ENCODE peak calls at places on chromosomes 1 and 21, in six cellular contexts. C, B, P, W, Y and E are unnamed samples.

GRCh38 chr1:90357980-90358379 is 359.1 kb downstream of the BARHL2 start:
- DNase-seq in C (no peak), P (no peak), B (no peak), W (no peak), Y (no peak), E (no peak)

GRCh38 chr1:230169454-230170152 is 102.6 kb downstream of the GALNT2 start:
- DNase-seq in Y (no peak), B (no peak), P (no peak), W (no peak), C (no peak), E (no peak)

GRCh38 chr1:109239580-109240068 is 9.7 kb upstream of the CELSR2 start:
- DNase-seq in C (no peak), B (no peak), P (peak; percentile 72), W (no peak), Y (no peak), E (no peak)

GRCh38 chr1:183093066-183093668 is 69.9 kb downstream of the LAMC1 start:
- DNase-seq in B (no peak), W (no peak), C (no peak), Y (no peak), P (no peak), E (no peak)

GRCh38 chr1:113453771-113454083 is 63.4 kb downstream of the MAGI3 start:
- DNase-seq in B (no peak), P (no peak), W (no peak), Y (no peak), C (no peak), E (no peak)

GRCh38 chr1:104467590-104467989 is 717.9 kb downstream of the AMY1C start:
- DNase-seq in B (no peak), P (no peak), Y (no peak), C (no peak), W (no peak), E (no peak)

GRCh38 chr21:43930074-43930847 is 65.2 kb downstream of the AGPAT3 start:
- DNase-seq in Y (no peak), C (no peak), P (no peak), W (no peak), B (no peak), E (no peak)

GRCh38 chr1:240349695-240350094 is 258.0 kb downstream of the FMN2 start:
- DNase-seq in B (no peak), Y (no peak), W (no peak), P (no peak), C (no peak), E (no peak)

GRCh38 chr21:35438643-35439404 is 389.7 kb upstream of the RUNX1 start:
- DNase-seq in P (no peak), W (no peak), B (no peak), C (peak; percentile 35), Y (no peak), E (no peak)

GRCh38 chr21:42627527-42628289 is 25.7 kb upstream of the PDE9A start:
- DNase-seq in C (no peak), W (peak; percentile 84), P (peak; percentile 33), Y (no peak), B (no peak), E (peak; percentile 24)

GRCh38 chr1:110069302-110070281 is 880 bp downstream of the ALX3 start:
- DNase-seq in Y (no peak), B (no peak), W (no peak), C (no peak), P (peak; percentile 74), E (no peak)

GRCh38 chr1:6580588-6581270 is 935 bp downstream of the ZBTB48 start:
- DNase-seq in W (no peak), B (peak; percentile 66), P (peak; percentile 83), C (no peak), Y (no peak), E (peak; percentile 61)

GRCh38 chr1:89607888-89608626 is 24.9 kb upstream of the LRRC8C start:
- DNase-seq in W (no peak), P (no peak), Y (no peak), B (peak; percentile 70), C (no peak), E (peak; percentile 30)

GRCh38 chr1:232499151-232499550 is 130.8 kb downstream of the SIPA1L2 start:
- DNase-seq in B (no peak), C (no peak), W (no peak), Y (no peak), P (no peak), E (no peak)

GRCh38 chr1:66207484-66207883 is 326.5 kb upstream of the SGIP1 start:
- DNase-seq in B (no peak), C (no peak), Y (no peak), P (no peak), W (no peak), E (no peak)

GRCh38 chr1:60108223-60108622 is 34.7 kb upstream of the C1orf87 start:
- DNase-seq in C (no peak), Y (no peak), W (no peak), P (no peak), B (no peak), E (no peak)

GRCh38 chr1:205396972-205397616 is 24.8 kb downstream of the LEMD1 start:
- DNase-seq in C (peak; percentile 19), W (no peak), B (peak; percentile 35), Y (no peak), P (no peak), E (peak; percentile 49)

GRCh38 chr21:36591326-36591970 is 107.5 kb upstream of the SIM2 start:
- DNase-seq in B (no peak), W (no peak), P (no peak), C (no peak), Y (no peak), E (no peak)

GRCh38 chr1:78303620-78304019 is 187.2 kb upstream of the PTGFR start:
- DNase-seq in P (no peak), B (peak; percentile 68), Y (no peak), W (no peak), C (peak; percentile 17), E (no peak)

GRCh38 chr1:100979652-100980051 is 45.9 kb downstream of the DPH5 start:
- DNase-seq in W (no peak), Y (no peak), B (no peak), P (no peak), C (no peak), E (no peak)
- TF ChIP-seq POLR2A in W (no peak), Y (no peak), B (no peak), P (no peak), C (no peak), E (no peak)

DNA sequence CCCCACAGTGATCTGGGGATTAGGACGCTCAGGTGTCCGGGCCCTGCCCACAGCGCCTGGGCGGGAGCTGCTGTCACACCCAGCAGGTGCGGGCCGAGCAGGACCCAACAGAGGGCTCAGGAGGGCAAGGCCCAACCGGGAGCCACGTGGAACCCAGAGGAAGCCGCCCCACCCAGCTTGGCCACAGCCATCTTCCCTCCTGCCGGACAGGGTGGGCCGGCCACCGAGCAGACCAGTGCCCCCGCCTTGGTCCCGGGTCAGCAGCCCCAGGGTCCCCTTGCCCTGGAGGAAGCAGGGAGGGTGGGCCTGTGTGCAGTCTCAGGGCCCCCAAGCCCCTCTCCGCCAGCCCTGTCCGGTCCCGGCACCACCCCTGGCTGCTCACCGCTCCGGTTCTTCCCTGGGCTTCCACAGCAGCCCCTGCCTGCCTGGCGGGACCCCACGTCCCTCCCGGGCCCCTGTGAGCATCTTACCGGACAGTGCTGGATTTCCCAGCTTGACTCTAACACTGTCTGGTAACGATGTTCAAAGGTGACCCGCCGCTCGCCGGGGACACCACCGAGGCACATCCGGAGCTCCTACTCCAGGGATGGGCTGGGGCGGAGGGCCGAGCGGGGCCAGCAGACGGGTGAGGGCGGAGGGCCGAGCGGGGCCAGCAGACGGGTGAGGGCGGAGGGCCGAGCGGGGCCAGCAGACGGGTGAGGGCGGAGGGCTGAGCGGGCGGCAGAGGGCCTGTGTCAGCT is 6.1 kb upstream of the TTLL10 start:
- DNase-seq in W (peak; percentile 51), Y (no peak), B (no peak), C (peak; percentile 87), P (peak; percentile 68), E (peak; percentile 83)
- H3K27me3 ChIP-seq in W (peaks cover 84% of the 10 kb centered on the region), Y (no peaks in the 10 kb centered on the region), B (peaks cover 54% of the 10 kb centered on the region), C (peaks cover 34% of the 10 kb centered on the region), P (peaks cover 19% of the 10 kb centered on the region), E (no peaks in the 10 kb centered on the region)

GRCh38 chr1:26786437-26787380 is 1.0 kb upstream of the PIGV start:
- DNase-seq in P (peak; percentile 87), Y (peak; percentile 80), C (peak; percentile 62), W (peak; percentile 79), B (peak; percentile 72), E (no peak)

GRCh38 chr1:26788836-26789611 is 1.3 kb downstream of the PIGV start:
- DNase-seq in P (peak; percentile 95), Y (peak; percentile 87), B (peak; percentile 87), W (peak; percentile 87), C (peak; percentile 91), E (peak; percentile 94)

GRCh38 chr1:26788515-26788785 is 700 bp downstream of the PIGV start:
- DNase-seq in C (no peak), Y (no peak), B (no peak), W (no peak), P (no peak), E (no peak)

GRCh38 chr1:26787381-26787705 is 407 bp upstream of the PIGV start:
- DNase-seq in C (peak; percentile 61), W (no peak), B (no peak), P (no peak), Y (no peak), E (no peak)

DNA sequence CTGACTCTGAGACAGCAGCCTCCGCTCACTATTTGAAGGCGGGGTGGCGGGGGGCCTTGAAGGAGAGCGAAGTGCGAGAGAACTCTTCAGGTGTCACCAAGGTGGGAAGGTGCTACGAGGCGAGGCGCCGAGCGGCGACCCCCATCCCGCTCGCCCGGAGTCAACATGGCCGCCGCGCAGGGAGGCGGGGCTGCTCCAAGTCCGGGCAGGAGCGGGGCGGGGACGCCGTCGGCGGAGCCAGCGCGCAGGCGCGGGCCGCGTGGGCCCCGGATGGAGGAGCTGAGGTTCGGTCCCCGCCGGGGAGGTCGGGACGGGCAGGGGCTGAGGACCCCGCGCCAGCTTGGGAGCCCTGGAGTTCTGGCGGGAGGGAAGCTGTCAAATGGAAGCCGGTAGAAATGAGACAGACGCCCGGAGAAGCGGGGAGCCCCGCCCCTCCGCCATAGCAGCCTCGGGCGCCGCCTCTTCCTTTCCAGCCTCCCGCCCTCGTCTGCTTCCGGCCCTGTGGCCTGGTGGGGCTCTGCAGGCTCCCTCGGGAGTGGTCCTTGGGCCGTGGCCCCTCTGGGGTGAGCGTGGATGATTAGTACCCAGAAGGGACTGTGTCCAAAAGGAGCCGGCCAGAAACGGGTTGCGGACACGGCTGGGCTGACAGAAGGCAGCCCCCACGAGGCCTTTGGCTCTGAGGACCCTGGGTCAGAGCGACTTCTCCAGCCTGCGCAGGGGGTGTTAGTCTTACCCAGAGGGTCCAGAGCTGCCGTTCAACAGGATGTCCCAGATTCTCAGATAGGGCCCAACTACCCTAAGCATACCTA is at the start of gene PIGV:
- DNase-seq in P (peak; percentile 97), B (peak; percentile 83), Y (peak; percentile 95), W (peak; percentile 95), C (peak; percentile 90), E (peak; percentile 94)
- TF ChIP-seq POLR2A in P (peak; percentile 6), B (peak; percentile 47), Y (peak; percentile 84), W (peak; percentile 66), C (peak; percentile 81), E (peak; percentile 51)

DNA sequence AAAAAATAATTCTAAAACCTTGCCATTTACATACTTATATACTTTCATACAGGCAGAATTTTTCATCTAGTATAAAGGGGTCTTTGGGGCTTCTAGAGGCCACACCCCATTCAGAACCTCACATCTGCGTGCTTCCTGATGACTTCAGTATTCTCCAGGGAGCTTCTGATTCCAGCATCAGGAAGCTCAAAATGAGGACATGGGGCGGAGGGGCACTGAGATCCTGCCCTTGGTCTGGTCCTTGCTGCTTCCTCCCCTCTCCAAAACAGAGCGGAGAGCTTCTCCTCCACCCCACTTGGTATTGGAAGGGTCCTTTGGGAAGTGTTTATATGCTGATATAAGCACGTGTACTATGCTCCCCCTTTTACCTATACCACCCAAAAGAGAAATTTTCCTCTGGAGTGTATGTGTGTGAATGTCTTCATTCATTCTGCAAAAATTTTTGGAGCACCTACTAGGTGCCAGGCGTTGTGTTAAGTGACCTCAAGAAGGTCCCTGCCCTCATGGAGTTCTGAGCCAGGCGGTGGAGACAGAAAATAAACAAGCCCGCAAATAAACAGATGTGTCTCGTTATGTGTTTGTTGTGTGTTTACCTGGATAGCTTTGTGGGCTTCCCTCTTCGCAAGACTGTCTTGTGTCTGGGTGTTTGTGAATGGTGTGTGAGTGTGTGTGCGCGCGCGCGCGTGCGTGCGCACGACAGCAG is 14.0 kb downstream of the PAX7 start:
- DNase-seq in P (no peak), Y (no peak), W (no peak), C (no peak), B (no peak), E (no peak)
- H3K27me3 ChIP-seq in P (peaks cover 98% of the 10 kb centered on the region), Y (no peaks in the 10 kb centered on the region), W (peaks cover 98% of the 10 kb centered on the region), C (peaks cover 100% of the 10 kb centered on the region), B (peaks cover 92% of the 10 kb centered on the region), E (no peaks in the 10 kb centered on the region)